ENCODE peak calls at places on chromosomes 5 and 9, in eight cellular contexts. G, D, Z, N, W, T, Q and R are unnamed samples.

GRCh38 chr9:110659891-110660541 is 8.6 kb upstream of the MUSK start:
- DNase-seq in G (no peak), D (no peak), Z (no peak), N (no peak), W (no peak), T (no peak), Q (no peak), R (no peak)

GRCh38 chr5:165130656-165131055 is 1625.2 kb downstream of the MAT2B start:
- DNase-seq in G (no peak), D (no peak), Z (no peak), N (no peak), W (no peak), T (no peak), Q (no peak), R (no peak)

GRCh38 chr5:73436535-73437125 is 11.9 kb downstream of the FOXD1 start:
- DNase-seq in G (no peak), D (no peak), Z (no peak), N (no peak), W (no peak), T (no peak), Q (no peak), R (peak)

GRCh38 chr5:147188200-147189108 is 46.4 kb upstream of the STK32A start:
- DNase-seq in G (peak), D (peak), Z (peak), N (peak), W (no peak), T (peak), Q (no peak), R (no peak)

GRCh38 chr5:10975915-10976314 is 214.9 kb upstream of the DAP start:
- DNase-seq in G (no peak), D (no peak), Z (no peak), N (no peak), W (no peak), T (no peak), Q (no peak), R (no peak)

GRCh38 chr9:124754289-124754688 is 16.8 kb downstream of the NR6A1 start:
- DNase-seq in G (peak), D (no peak), Z (no peak), N (peak), W (no peak), T (no peak), Q (no peak), R (no peak)

GRCh38 chr9:93200449-93200742 is 16.5 kb downstream of the WNK2 start:
- DNase-seq in G (no peak), D (no peak), Z (no peak), N (no peak), W (no peak), T (no peak), Q (no peak), R (no peak)

GRCh38 chr5:1140188-1140817 is 28.4 kb upstream of the SLC12A7 start:
- DNase-seq in G (peak), D (peak), Z (peak), N (peak), W (no peak), T (peak), Q (peak), R (peak)

GRCh38 chr5:114407783-114408182 is 45.9 kb downstream of the KCNN2 start:
- DNase-seq in G (no peak), D (peak), Z (no peak), N (no peak), W (no peak), T (no peak), Q (no peak), R (no peak)

GRCh38 chr5:15995206-15996052 is 184.2 kb downstream of the MARCHF11 start:
- DNase-seq in G (peak), D (no peak), Z (no peak), N (peak), W (no peak), T (no peak), Q (no peak), R (no peak)

GRCh38 chr5:113526421-113526820 is 12.9 kb downstream of the YTHDC2 start:
- DNase-seq in G (no peak), D (no peak), Z (no peak), N (no peak), W (no peak), T (no peak), Q (no peak), R (no peak)

GRCh38 chr5:88190106-88190834 is 78.4 kb downstream of the TMEM161B start:
- DNase-seq in G (no peak), D (no peak), Z (no peak), N (peak), W (peak), T (no peak), Q (no peak), R (no peak)

GRCh38 chr9:121688681-121689080 is 37.2 kb downstream of the DAB2IP start:
- DNase-seq in G (no peak), D (no peak), Z (no peak), N (no peak), W (peak), T (no peak), Q (peak), R (no peak)

GRCh38 chr5:89282832-89283510 is 400.0 kb upstream of the MEF2C start:
- DNase-seq in G (no peak), D (no peak), Z (no peak), N (no peak), W (no peak), T (no peak), Q (no peak), R (no peak)

GRCh38 chr5:8842906-8843590 is 702.8 kb downstream of the SEMA5A start:
- DNase-seq in G (no peak), D (no peak), Z (no peak), N (no peak), W (peak), T (no peak), Q (no peak), R (no peak)
- TF ChIP-seq CTCF in G (peak), D (no peak), Z (no peak), N (peak), W (peak), T (no peak), Q (no peak), R (peak)

DNA sequence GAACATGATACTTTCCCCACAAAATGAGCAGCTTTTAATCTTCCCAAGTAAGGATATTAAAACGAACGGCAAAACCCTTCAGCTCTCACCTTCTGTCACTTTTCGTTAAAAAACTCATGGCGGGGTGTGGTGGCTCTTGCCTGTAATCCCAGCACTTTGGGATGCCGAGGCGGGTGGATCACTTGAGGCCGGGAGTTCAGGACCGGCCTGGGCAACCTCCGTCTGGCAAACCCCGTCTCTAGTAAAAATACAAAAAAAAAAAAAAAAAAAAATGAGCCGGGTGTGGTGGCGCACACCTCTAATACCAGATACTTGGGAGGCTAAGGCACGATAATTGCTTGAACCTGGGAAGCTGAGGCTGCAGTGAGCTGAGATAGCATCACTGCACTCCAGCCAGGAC is 902 bp downstream of the TMED9 start:
- DNase-seq in G (no peak), D (no peak), Z (no peak), N (no peak), W (no peak), T (no peak), Q (peak), R (no peak)
- H3K27ac ChIP-seq in G (peak), D (no peak), Z (peak), N (peak), W (no peak), T (no peak), Q (no peak), R (no peak)

GRCh38 chr5:177098772-177099152 is 12.0 kb downstream of the FGFR4 start:
- DNase-seq in G (no peak), D (no peak), Z (no peak), N (no peak), W (no peak), T (peak), Q (no peak), R (no peak)

GRCh38 chr5:177099422-177100093 is 12.8 kb downstream of the FGFR4 start:
- DNase-seq in G (no peak), D (no peak), Z (no peak), N (no peak), W (no peak), T (no peak), Q (no peak), R (no peak)

GRCh38 chr5:177097016-177097985 is 10.6 kb downstream of the FGFR4 start:
- DNase-seq in G (no peak), D (peak), Z (no peak), N (no peak), W (no peak), T (peak), Q (no peak), R (peak)

GRCh38 chr5:177096162-177097015 is 9.7 kb downstream of the FGFR4 start:
- DNase-seq in G (no peak), D (no peak), Z (no peak), N (no peak), W (no peak), T (no peak), Q (no peak), R (peak)

GRCh38 chr5:177098103-177098771 is 11.5 kb downstream of the FGFR4 start:
- DNase-seq in G (no peak), D (peak), Z (no peak), N (no peak), W (no peak), T (peak), Q (no peak), R (peak)
- TF ChIP-seq CTCF in G (no peak), D (no peak), Z (no peak), N (no peak), W (no peak), T (no peak), Q (no peak), R (no peak)

GRCh38 chr9:113620016-113620376 is 156.5 kb downstream of the RGS3 start:
- DNase-seq in G (no peak), D (no peak), Z (no peak), N (no peak), W (peak), T (no peak), Q (peak), R (peak)
- H3K27ac ChIP-seq in G (peak), D (no peak), Z (peak), N (peak), W (peak), T (peak), Q (peak), R (peak)

DNA sequence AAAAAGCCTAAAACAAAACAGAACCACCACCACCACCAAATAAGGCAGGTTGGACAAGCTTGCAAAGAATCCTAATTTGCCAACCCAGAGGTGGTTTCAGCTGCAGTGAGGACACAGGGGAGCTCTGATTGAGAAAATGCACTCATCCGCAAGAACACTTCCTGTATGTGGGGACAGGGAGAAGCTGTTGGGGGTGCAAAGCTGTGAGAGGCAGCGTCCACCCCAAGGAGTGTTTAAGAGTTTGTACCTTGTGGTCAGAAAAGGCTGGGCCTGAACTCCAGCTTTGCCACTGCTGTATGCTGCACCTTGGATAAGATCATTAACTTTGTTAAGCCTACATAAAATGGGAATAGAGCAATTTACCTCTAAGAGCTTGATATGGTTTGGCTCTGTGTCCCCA is 511.7 kb downstream of the BNC2 start:
- DNase-seq in G (no peak), D (no peak), Z (no peak), N (no peak), W (no peak), T (no peak), Q (no peak), R (no peak)
- TF ChIP-seq CTCF in G (no peak), D (no peak), Z (no peak), N (no peak), W (no peak), T (no peak), Q (no peak), R (no peak)